ENCODE peak calls at places on chromosomes 6 and 20, in five cellular contexts. D, Z, X, B and Y are unnamed samples.

GRCh38 chr6:31300797-31301196 is 28.9 kb upstream of the HLA-C start:
- DNase-seq in X (no peak), Z (no peak), B (no peak), D (no peak), Y (no peak)

GRCh38 chr6:160247457-160247883 is 11.2 kb downstream of the SLC22A2 start:
- DNase-seq in B (no peak), D (no peak), Z (no peak), X (no peak), Y (no peak)

GRCh38 chr20:51034461-51034860 is 11.6 kb upstream of the KCNG1 start:
- DNase-seq in Z (no peak), X (no peak), B (no peak), D (no peak), Y (no peak)

GRCh38 chr6:43636312-43636667 is 650 bp downstream of the MAD2L1BP start:
- DNase-seq in X (no peak), D (no peak), Z (no peak), B (no peak), Y (no peak)

GRCh38 chr6:73803562-73804221 is 107.7 kb downstream of the CD109 start:
- DNase-seq in D (no peak), B (no peak), Z (peak), X (no peak), Y (peak)

GRCh38 chr6:13229205-13230085 is 98.9 kb downstream of the TBC1D7 start:
- DNase-seq in X (no peak), Z (peak), D (no peak), B (no peak), Y (peak)

GRCh38 chr6:12939314-12939713 is 222.7 kb downstream of the PHACTR1 start:
- DNase-seq in D (no peak), Z (no peak), X (no peak), B (no peak), Y (no peak)

GRCh38 chr20:57947421-57948176 is 237.8 kb upstream of the PMEPA1 start:
- DNase-seq in D (no peak), X (no peak), B (no peak), Z (no peak), Y (no peak)

GRCh38 chr6:148803979-148804378 is 57.1 kb downstream of the UST start:
- DNase-seq in X (no peak), Z (no peak), D (no peak), B (no peak), Y (no peak)

GRCh38 chr20:14288341-14289330 is 48.8 kb downstream of the FLRT3 start:
- DNase-seq in B (no peak), D (no peak), Z (peak), X (no peak), Y (no peak)

GRCh38 chr6:24699521-24700359 is 19.2 kb downstream of the C6orf62 start:
- DNase-seq in B (no peak), X (no peak), Z (no peak), D (no peak), Y (no peak)

GRCh38 chr6:37695857-37696219 is 1.8 kb downstream of the MDGA1 start:
- DNase-seq in D (no peak), X (no peak), Z (no peak), B (no peak), Y (no peak)

GRCh38 chr20:63345328-63346100 is 15.6 kb downstream of the CHRNA4 start:
- DNase-seq in D (no peak), Z (no peak), X (no peak), B (no peak), Y (no peak)

GRCh38 chr20:1377341-1377871 is 15.4 kb downstream of the FKBP1A start:
- DNase-seq in X (no peak), D (no peak), B (no peak), Z (no peak), Y (no peak)

GRCh38 chr20:35503281-35503680 is 26.2 kb downstream of the C20orf173 start:
- DNase-seq in Z (no peak), X (no peak), B (no peak), D (no peak), Y (no peak)